ENCODE peak calls at places on chromosomes 16 and 17, in nine cellular contexts. One of them, this sample, is unnamed.
A peak's percentile ranks its signal among the peaks of the same experiment; 100 is the strongest.

GRCh38 chr17:31549121-31549524 is 157.6 kb downstream of the RAB11FIP4 start:
- DNase-seq in sigmoid colon: no peak
- DNase-seq in adrenal gland: no peak
- DNase-seq in uterus: no peak
- DNase-seq in lower leg skin: no peak
- DNase-seq in suprapubic skin: no peak
- DNase-seq in breast epithelium: no peak
- DNase-seq in body of pancreas: no peak
- DNase-seq in heart left ventricle: no peak
- DNase-seq in this sample: no peak

GRCh38 chr16:49111351-49111750 is 170.3 kb downstream of the CBLN1 start:
- DNase-seq in sigmoid colon: no peak
- DNase-seq in adrenal gland: no peak
- DNase-seq in uterus: no peak
- DNase-seq in lower leg skin: no peak
- DNase-seq in suprapubic skin: no peak
- DNase-seq in breast epithelium: no peak
- DNase-seq in body of pancreas: no peak
- DNase-seq in heart left ventricle: no peak
- DNase-seq in this sample: no peak

GRCh38 chr16:80720759-80721470 is 83.5 kb downstream of the CDYL2 start:
- DNase-seq in sigmoid colon: no peak
- DNase-seq in adrenal gland: no peak
- DNase-seq in uterus: no peak
- DNase-seq in lower leg skin: no peak
- DNase-seq in suprapubic skin: no peak
- DNase-seq in breast epithelium: no peak
- DNase-seq in body of pancreas: no peak
- DNase-seq in heart left ventricle: no peak
- DNase-seq in this sample: no peak

GRCh38 chr16:57801856-57802634 is at the start of gene KIFC3:
- DNase-seq in sigmoid colon: peak; percentile 92
- DNase-seq in adrenal gland: peak; percentile 91
- DNase-seq in uterus: peak; percentile 85
- DNase-seq in lower leg skin: no peak
- DNase-seq in suprapubic skin: peak; percentile 90
- DNase-seq in breast epithelium: no peak
- DNase-seq in body of pancreas: peak; percentile 86
- DNase-seq in heart left ventricle: peak; percentile 91
- DNase-seq in this sample: peak; percentile 22

GRCh38 chr16:53282975-53283946 is 151.0 kb upstream of the RBL2 start:
- DNase-seq in sigmoid colon: no peak
- DNase-seq in adrenal gland: no peak
- DNase-seq in uterus: no peak
- DNase-seq in lower leg skin: no peak
- DNase-seq in suprapubic skin: no peak
- DNase-seq in breast epithelium: no peak
- DNase-seq in body of pancreas: no peak
- DNase-seq in heart left ventricle: no peak
- DNase-seq in this sample: peak; percentile 64

GRCh38 chr16:12260647-12261262 is 284.2 kb downstream of the SNX29 start:
- DNase-seq in sigmoid colon: no peak
- DNase-seq in adrenal gland: no peak
- DNase-seq in uterus: no peak
- DNase-seq in lower leg skin: no peak
- DNase-seq in suprapubic skin: no peak
- DNase-seq in breast epithelium: no peak
- DNase-seq in body of pancreas: peak; percentile 27
- DNase-seq in heart left ventricle: peak; percentile 40
- DNase-seq in this sample: no peak

GRCh38 chr17:27608330-27609230 is 22.4 kb upstream of the LGALS9 start:
- DNase-seq in sigmoid colon: no peak
- DNase-seq in adrenal gland: no peak
- DNase-seq in uterus: no peak
- DNase-seq in lower leg skin: no peak
- DNase-seq in suprapubic skin: no peak
- DNase-seq in breast epithelium: no peak
- DNase-seq in body of pancreas: no peak
- DNase-seq in heart left ventricle: no peak
- DNase-seq in this sample: no peak

GRCh38 chr17:72614476-72614870 is 478.0 kb downstream of the SLC39A11 start:
- DNase-seq in sigmoid colon: no peak
- DNase-seq in adrenal gland: no peak
- DNase-seq in uterus: no peak
- DNase-seq in lower leg skin: no peak
- DNase-seq in suprapubic skin: no peak
- DNase-seq in breast epithelium: no peak
- DNase-seq in body of pancreas: no peak
- DNase-seq in heart left ventricle: no peak
- DNase-seq in this sample: no peak

DNA sequence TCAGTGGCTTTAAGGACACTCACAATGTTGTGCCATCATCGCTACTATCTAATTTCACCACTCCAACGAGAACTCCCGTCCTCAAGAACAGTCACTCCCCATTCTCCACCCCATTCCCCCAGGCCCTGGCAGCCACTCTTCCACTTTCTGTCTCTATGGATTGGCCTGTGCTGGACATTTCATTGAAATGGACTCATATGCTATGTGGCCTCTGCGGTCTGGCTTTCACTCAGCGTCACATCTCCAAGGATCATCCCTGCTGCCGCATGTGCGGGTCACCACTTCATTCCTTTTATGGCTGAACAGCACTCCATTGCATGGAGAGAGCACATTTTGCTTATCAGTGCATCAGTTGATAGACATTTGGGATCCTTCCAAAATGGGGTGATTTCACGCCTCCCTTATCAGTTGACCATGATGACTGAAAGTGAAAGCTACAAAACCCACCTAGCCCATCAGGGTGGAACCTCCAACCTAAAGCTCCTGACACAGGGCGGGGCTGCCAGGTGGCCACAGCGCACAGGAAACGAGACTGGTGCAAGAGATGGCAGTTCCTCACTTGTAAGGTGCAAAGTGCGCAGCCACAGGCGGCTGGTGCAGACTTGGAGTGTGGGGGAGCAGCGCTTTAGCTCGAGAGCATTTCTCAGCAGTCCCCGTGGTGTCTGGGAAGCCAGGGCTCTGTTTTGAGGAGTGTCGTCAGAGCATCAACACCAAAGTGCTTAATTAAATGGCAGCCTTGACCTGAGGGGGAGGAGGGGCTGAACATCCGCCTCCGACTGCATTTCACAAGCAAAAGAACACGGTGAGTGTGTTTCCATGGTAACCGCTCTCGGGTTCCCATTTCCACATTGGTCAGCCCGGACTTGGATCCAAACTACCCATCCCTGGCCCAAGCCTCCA is 23.8 kb downstream of the COTL1 start:
- DNase-seq in sigmoid colon: no peak
- DNase-seq in adrenal gland: peak; percentile 73
- DNase-seq in uterus: peak; percentile 42
- DNase-seq in lower leg skin: no peak
- DNase-seq in suprapubic skin: no peak
- DNase-seq in breast epithelium: no peak
- DNase-seq in body of pancreas: peak; percentile 59
- DNase-seq in heart left ventricle: peak; percentile 46
- DNase-seq in this sample: peak; percentile 31
- TF ChIP-seq POLR2A in sigmoid colon: no peak
- TF ChIP-seq POLR2A in adrenal gland: no peak
- TF ChIP-seq POLR2A in uterus: no peak
- TF ChIP-seq POLR2A in lower leg skin: no peak
- TF ChIP-seq POLR2A in suprapubic skin: no peak
- TF ChIP-seq POLR2A in breast epithelium: no peak
- TF ChIP-seq POLR2A in body of pancreas: no peak
- TF ChIP-seq POLR2A in heart left ventricle: no peak
- TF ChIP-seq POLR2A in this sample: no peak

DNA sequence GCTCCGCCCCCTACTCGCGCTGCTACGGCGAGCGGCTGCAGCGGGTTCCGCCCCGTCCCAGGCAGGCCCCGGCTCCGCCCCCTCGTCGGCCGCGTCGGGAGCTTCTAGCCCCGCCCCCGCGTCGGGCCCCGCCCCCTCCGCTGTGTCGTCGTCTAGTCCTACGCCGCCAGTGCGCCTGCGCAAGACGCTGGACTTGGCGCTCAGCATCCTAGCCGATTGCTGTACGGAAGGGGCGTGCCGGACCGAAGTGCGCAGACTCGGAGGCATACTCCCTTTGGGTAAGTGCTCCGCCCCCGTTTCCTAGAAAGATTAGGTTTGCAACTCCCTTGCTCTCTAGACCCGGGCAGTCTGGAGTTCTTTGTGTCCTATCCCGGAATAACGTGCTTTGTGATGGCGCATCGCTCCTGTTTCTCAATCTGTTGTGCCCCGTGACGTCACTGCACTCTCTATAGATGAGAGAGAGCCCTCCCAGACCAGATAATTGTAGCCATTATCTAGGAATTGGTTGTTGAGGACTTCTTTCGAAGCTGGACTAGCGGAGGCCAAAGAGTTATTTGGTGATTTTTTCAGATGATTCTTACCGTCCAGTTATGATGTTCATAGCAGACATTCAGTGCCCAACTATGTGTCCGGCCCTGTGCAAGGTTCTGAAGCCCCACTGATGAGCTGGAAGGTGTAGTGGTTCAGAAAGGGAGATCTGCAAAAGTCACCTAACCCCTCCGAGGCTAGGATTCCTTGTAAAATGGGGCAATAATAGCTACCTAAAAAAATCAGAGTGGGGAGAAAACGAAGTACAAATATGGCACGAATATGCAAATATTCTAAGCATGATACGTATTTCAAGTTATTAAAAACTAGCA is 651 bp downstream of the ARMC5 start:
- DNase-seq in sigmoid colon: peak; percentile 100
- DNase-seq in adrenal gland: peak; percentile 100
- DNase-seq in uterus: peak; percentile 100
- DNase-seq in lower leg skin: peak; percentile 100
- DNase-seq in suprapubic skin: peak; percentile 100
- DNase-seq in breast epithelium: peak; percentile 100
- DNase-seq in body of pancreas: peak; percentile 100
- DNase-seq in heart left ventricle: peak; percentile 100
- DNase-seq in this sample: peak; percentile 99
- TF ChIP-seq POLR2A in sigmoid colon: no peak
- TF ChIP-seq POLR2A in adrenal gland: no peak
- TF ChIP-seq POLR2A in uterus: peak; percentile 62
- TF ChIP-seq POLR2A in lower leg skin: no peak
- TF ChIP-seq POLR2A in suprapubic skin: no peak
- TF ChIP-seq POLR2A in breast epithelium: no peak
- TF ChIP-seq POLR2A in body of pancreas: no peak
- TF ChIP-seq POLR2A in heart left ventricle: no peak
- TF ChIP-seq POLR2A in this sample: peak; percentile 61

DNA sequence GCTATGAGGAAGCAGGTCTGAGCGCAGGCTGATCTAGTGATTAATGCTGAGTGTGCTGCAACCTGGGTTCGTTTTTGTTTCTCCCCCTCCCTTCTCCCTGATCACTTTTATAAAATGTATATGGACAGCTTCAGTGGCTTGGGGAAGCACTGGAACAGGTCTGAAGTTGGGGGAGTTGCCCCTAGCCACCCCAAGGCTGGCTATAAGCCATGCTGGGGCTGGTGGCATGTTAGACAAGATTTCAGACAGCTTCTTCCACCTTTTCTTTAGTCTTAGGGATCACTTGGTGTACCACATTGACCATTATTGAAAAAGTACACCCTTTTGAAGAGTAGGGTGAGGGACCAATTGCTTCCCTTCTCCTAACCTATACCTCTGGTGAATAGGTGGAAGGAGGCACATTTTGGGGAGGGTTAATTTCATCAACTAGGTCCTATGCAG is 3.8 kb upstream of the VAC14 start:
- DNase-seq in sigmoid colon: no peak
- DNase-seq in adrenal gland: no peak
- DNase-seq in uterus: no peak
- DNase-seq in lower leg skin: no peak
- DNase-seq in suprapubic skin: no peak
- DNase-seq in breast epithelium: no peak
- DNase-seq in body of pancreas: no peak
- DNase-seq in heart left ventricle: no peak
- DNase-seq in this sample: no peak
- TF ChIP-seq POLR2A in sigmoid colon: no peak
- TF ChIP-seq POLR2A in adrenal gland: no peak
- TF ChIP-seq POLR2A in uterus: no peak
- TF ChIP-seq POLR2A in lower leg skin: no peak
- TF ChIP-seq POLR2A in suprapubic skin: no peak
- TF ChIP-seq POLR2A in breast epithelium: no peak
- TF ChIP-seq POLR2A in body of pancreas: no peak
- TF ChIP-seq POLR2A in heart left ventricle: no peak
- TF ChIP-seq POLR2A in this sample: no peak

DNA sequence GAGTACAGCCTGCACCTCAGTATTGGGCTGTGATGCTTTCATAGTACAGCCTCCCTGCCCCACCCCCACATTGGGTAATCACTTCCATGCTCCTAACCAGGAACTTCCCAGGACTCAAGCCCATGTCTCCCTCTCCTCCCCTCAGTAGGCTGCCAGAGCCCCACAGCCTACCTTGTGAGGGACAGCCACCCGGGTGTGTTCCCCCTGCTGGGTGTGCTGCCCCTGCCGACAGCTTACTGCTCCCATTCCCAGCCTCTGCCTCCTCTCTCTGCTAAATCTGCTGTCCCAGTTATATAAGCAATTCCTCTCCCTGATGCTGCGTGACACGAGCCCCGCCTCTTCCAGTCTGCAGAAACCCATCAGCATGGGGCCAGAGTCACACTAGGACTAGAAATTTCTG is at the start of gene RSKR:
- DNase-seq in sigmoid colon: no peak
- DNase-seq in adrenal gland: peak; percentile 74
- DNase-seq in uterus: no peak
- DNase-seq in lower leg skin: no peak
- DNase-seq in suprapubic skin: no peak
- DNase-seq in breast epithelium: no peak
- DNase-seq in body of pancreas: no peak
- DNase-seq in heart left ventricle: no peak
- DNase-seq in this sample: no peak
- TF ChIP-seq POLR2A in sigmoid colon: no peak
- TF ChIP-seq POLR2A in adrenal gland: no peak
- TF ChIP-seq POLR2A in uterus: no peak
- TF ChIP-seq POLR2A in lower leg skin: no peak
- TF ChIP-seq POLR2A in suprapubic skin: no peak
- TF ChIP-seq POLR2A in breast epithelium: no peak
- TF ChIP-seq POLR2A in body of pancreas: no peak
- TF ChIP-seq POLR2A in heart left ventricle: no peak
- TF ChIP-seq POLR2A in this sample: no peak